ENCODE peak calls at places on chromosomes 1 and 21, in eight cellular contexts. P, G, W, I, S, B, R and T are unnamed samples.

GRCh38 chr1:179955318-179955638 is 668 bp downstream of the CEP350 start:
- DNase-seq in P (no peak), G (no peak), W (no peak), I (no peak), S (peak; percentile 5), B (no peak), R (no peak), T (peak; percentile 51)

GRCh38 chr1:91804546-91805023 is 81.4 kb downstream of the TGFBR3 start:
- DNase-seq in P (no peak), G (no peak), W (no peak), I (no peak), S (no peak), B (no peak), R (no peak), T (no peak)

GRCh38 chr21:46551636-46552241 is 53.1 kb downstream of the S100B start:
- DNase-seq in P (no peak), G (no peak), W (no peak), I (peak; percentile 57), S (no peak), B (peak; percentile 70), R (no peak), T (no peak)

GRCh38 chr1:92877081-92877711 is 45.4 kb downstream of the RPL5 start:
- DNase-seq in P (no peak), G (no peak), W (no peak), I (no peak), S (no peak), B (no peak), R (no peak), T (no peak)

GRCh38 chr1:158037876-158038359 is 44.5 kb downstream of the KIRREL1 start:
- DNase-seq in P (no peak), G (no peak), W (no peak), I (peak; percentile 76), S (peak; percentile 67), B (no peak), R (no peak), T (no peak)

GRCh38 chr1:43059640-43060574 is 101.2 kb upstream of the SLC2A1 start:
- DNase-seq in P (no peak), G (no peak), W (no peak), I (no peak), S (peak; percentile 71), B (no peak), R (no peak), T (no peak)

GRCh38 chr21:45556645-45557601 is 14.7 kb upstream of the SLC19A1 start:
- DNase-seq in P (peak; percentile 43), G (peak; percentile 61), W (peak; percentile 47), I (no peak), S (no peak), B (peak; percentile 69), R (no peak), T (no peak)

GRCh38 chr1:185956881-185957280 is 222.7 kb downstream of the HMCN1 start:
- DNase-seq in P (no peak), G (no peak), W (no peak), I (no peak), S (no peak), B (no peak), R (no peak), T (no peak)

GRCh38 chr1:239912471-239912870 is 179.2 kb upstream of the FMN2 start:
- DNase-seq in P (no peak), G (no peak), W (no peak), I (no peak), S (peak; percentile 19), B (peak; percentile 72), R (no peak), T (no peak)

GRCh38 chr1:39333296-39333695 is 128.8 kb downstream of the MACF1 start:
- DNase-seq in P (no peak), G (no peak), W (no peak), I (peak; percentile 65), S (peak; percentile 29), B (peak; percentile 74), R (no peak), T (no peak)

GRCh38 chr1:224141693-224142092 is 27.8 kb downstream of the FBXO28 start:
- DNase-seq in P (no peak), G (no peak), W (no peak), I (no peak), S (no peak), B (no peak), R (no peak), T (no peak)

GRCh38 chr1:221294244-221294643 is 415.0 kb downstream of the HLX start:
- DNase-seq in P (no peak), G (no peak), W (no peak), I (no peak), S (peak; percentile 61), B (no peak), R (no peak), T (no peak)

GRCh38 chr1:23793018-23793781 is 2.3 kb downstream of the LYPLA2 start:
- DNase-seq in P (peak; percentile 70), G (no peak), W (peak; percentile 81), I (peak; percentile 74), S (no peak), B (no peak), R (peak; percentile 46), T (no peak)

GRCh38 chr1:71364236-71364635 is 283.4 kb upstream of the ZRANB2 start:
- DNase-seq in P (no peak), G (no peak), W (no peak), I (no peak), S (peak; percentile 5), B (no peak), R (no peak), T (no peak)

GRCh38 chr1:180948846-180949615 is 36.3 kb downstream of the KIAA1614 start:
- DNase-seq in P (no peak), G (no peak), W (no peak), I (no peak), S (no peak), B (no peak), R (no peak), T (no peak)

GRCh38 chr1:115337633-115338456 is at the start of gene NGF:
- DNase-seq in P (no peak), G (peak; percentile 65), W (no peak), I (no peak), S (peak; percentile 78), B (peak; percentile 77), R (peak; percentile 57), T (peak; percentile 50)

GRCh38 chr1:100557606-100557953 is 19.6 kb downstream of the GPR88 start:
- DNase-seq in P (no peak), G (no peak), W (no peak), I (no peak), S (no peak), B (no peak), R (no peak), T (no peak)

GRCh38 chr1:115595279-115596079 is 46.3 kb upstream of the VANGL1 start:
- DNase-seq in P (peak; percentile 83), G (peak; percentile 87), W (peak; percentile 82), I (peak; percentile 95), S (peak; percentile 96), B (peak; percentile 91), R (peak; percentile 87), T (peak; percentile 94)

DNA sequence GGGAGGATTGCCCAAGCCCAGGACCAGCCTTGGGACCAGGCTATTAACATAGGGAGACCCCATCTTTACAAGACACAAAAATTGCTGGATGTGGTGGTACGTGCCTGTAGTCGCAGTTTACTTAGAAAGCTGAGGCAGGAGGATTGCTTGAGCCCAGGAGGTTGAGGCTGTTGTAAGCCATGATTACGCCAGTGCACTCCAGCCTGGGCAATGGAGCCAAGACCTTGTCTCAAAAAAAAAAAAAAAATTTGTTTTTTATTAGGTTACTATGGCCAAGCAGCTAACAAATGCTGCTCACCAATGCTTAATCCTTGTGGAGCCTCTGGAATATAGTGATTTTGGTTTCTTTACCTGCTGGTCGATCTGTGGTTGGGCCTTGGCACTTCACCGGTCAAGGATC is 8.8 kb downstream of the ARID1A start:
- DNase-seq in P (no peak), G (no peak), W (no peak), I (no peak), S (no peak), B (peak; percentile 32), R (no peak), T (no peak)
- H3K27ac ChIP-seq in P (peak overlapping the region; percentile 37), G (no peak overlapping the region), W (no peak overlapping the region), I (no peak overlapping the region), S (no peak overlapping the region), B (peak overlapping the region; percentile 37), R (no peak overlapping the region), T (no peak overlapping the region)

GRCh38 chr1:20476260-20477038 is 9.6 kb downstream of the CAMK2N1 start:
- DNase-seq in P (peak; percentile 92), G (no peak), W (peak; percentile 96), I (peak; percentile 96), S (no peak), B (no peak), R (peak; percentile 50), T (peak; percentile 60)
- TF ChIP-seq POLR2A in P (no peak), G (no peak), W (peak; percentile 63), I (no peak), S (no peak), B (no peak), R (no peak), T (no peak)

DNA sequence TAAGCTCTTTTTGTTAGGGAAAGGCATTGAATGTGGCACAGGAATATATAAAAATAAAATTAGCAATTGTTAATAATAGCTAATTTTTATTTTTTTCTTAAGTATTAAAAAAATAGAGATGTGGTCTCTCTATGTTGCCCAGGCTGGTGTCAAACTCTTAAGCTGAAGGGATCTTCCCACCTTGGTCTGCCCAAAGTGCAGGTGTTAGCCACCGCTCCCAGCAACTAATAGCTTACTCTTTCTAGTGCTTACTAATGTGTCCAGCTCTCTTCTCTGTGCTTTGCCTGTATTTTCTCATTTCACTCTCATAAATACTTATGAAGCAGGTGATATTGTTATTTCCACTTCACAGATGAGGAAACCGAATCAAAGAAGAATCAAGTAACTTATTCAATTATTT is 13.4 kb upstream of the IL24 start:
- DNase-seq in P (no peak), G (no peak), W (no peak), I (no peak), S (no peak), B (no peak), R (no peak), T (no peak)
- H3K27ac ChIP-seq in P (no peak overlapping the region), G (no peak overlapping the region), W (no peak overlapping the region), I (no peak overlapping the region), S (no peak overlapping the region), B (no peak overlapping the region), R (no peak overlapping the region), T (no peak overlapping the region)

GRCh38 chr1:110341146-110341871 is 2.1 kb downstream of the RBM15 start:
- DNase-seq in P (no peak), G (no peak), W (no peak), I (peak; percentile 58), S (no peak), B (no peak), R (no peak), T (no peak)
- TF ChIP-seq POLR2A in P (no peak), G (no peak), W (no peak), I (no peak), S (no peak), B (no peak), R (no peak), T (no peak)

GRCh38 chr1:202575906-202576653 is 134.2 kb downstream of the SYT2 start:
- DNase-seq in P (no peak), G (no peak), W (no peak), I (no peak), S (peak; percentile 57), B (no peak), R (no peak), T (no peak)
- H3K27ac ChIP-seq in P (peak overlapping the region; percentile 78), G (peak overlapping the region; percentile 67), W (no peak overlapping the region), I (peak overlapping the region; percentile 56), S (peak overlapping the region; percentile 82), B (peak overlapping the region; percentile 94), R (peak overlapping the region; percentile 62), T (no peak overlapping the region)